ENCODE peak calls at places on chromosomes 6 and 20, in five cellular contexts. K is AG04449, Q is neural crest cell, X is PC-3, H is mesothelial cell of epicardium. P is an unnamed sample.

GRCh38 chr6:141552463-141552862 is 580.3 kb upstream of the GJE1 start:
- DNase-seq in Q (no peak), K (no peak), H (no peak), X (peak), P (no peak)

GRCh38 chr20:13101276-13101675 is 92.5 kb downstream of the SPTLC3 start:
- DNase-seq in H (no peak), Q (no peak), K (no peak), X (no peak), P (no peak)

GRCh38 chr6:149004664-149005063 is 257.8 kb downstream of the UST start:
- DNase-seq in K (no peak), Q (no peak), X (no peak), H (no peak), P (no peak)

GRCh38 chr6:105192707-105193465 is 13.1 kb upstream of the POPDC3 start:
- DNase-seq in H (no peak), K (peak), Q (no peak), X (peak), P (no peak)

GRCh38 chr6:89542081-89542855 is 96.3 kb downstream of the LYRM2 start:
- DNase-seq in X (no peak), H (no peak), Q (no peak), K (no peak), P (no peak)

GRCh38 chr20:23048283-23049200 is 930 bp downstream of the THBD start:
- DNase-seq in K (no peak), X (peak), H (no peak), Q (peak), P (no peak)

GRCh38 chr6:124941259-124941658 is 21.0 kb upstream of the RNF217 start:
- DNase-seq in K (no peak), X (no peak), Q (no peak), H (no peak), P (no peak)

GRCh38 chr6:46914279-46914810 is 7.4 kb downstream of the ADGRF5 start:
- DNase-seq in H (no peak), Q (no peak), X (peak), K (no peak), P (no peak)

GRCh38 chr6:11650297-11650696 is 112.7 kb downstream of the TMEM170B start:
- DNase-seq in K (peak), H (no peak), Q (no peak), X (peak), P (no peak)

GRCh38 chr6:14506656-14507242 is 389.2 kb downstream of the CD83 start:
- DNase-seq in X (no peak), H (no peak), Q (no peak), K (no peak), P (no peak)

GRCh38 chr6:147103007-147103406 is 101.2 kb upstream of the STXBP5 start:
- DNase-seq in Q (no peak), X (no peak), H (no peak), K (no peak), P (no peak)

GRCh38 chr6:4466769-4467480 is 309.3 kb upstream of the CDYL start:
- DNase-seq in X (peak), Q (no peak), H (no peak), K (no peak), P (no peak)

GRCh38 chr6:108837236-108837971 is 10.8 kb upstream of the ARMC2 start:
- DNase-seq in H (no peak), K (no peak), Q (no peak), X (peak), P (no peak)

GRCh38 chr20:43563991-43564390 is 5.2 kb downstream of the SGK2 start:
- DNase-seq in Q (no peak), H (no peak), K (no peak), X (no peak), P (no peak)

GRCh38 chr6:131368077-131368911 is 204.7 kb upstream of the ARG1 start:
- DNase-seq in Q (no peak), X (no peak), H (no peak), K (no peak), P (peak)

GRCh38 chr20:52035977-52036376 is 155.6 kb downstream of the ZFP64 start:
- DNase-seq in Q (no peak), H (no peak), K (no peak), X (no peak), P (no peak)

GRCh38 chr6:46484081-46484820 is 7.0 kb downstream of the RCAN2 start:
- DNase-seq in X (no peak), H (no peak), Q (no peak), K (no peak), P (no peak)

GRCh38 chr6:78810698-78811097 is 56.7 kb upstream of the IRAK1BP1 start:
- DNase-seq in X (peak), K (peak), Q (no peak), H (no peak), P (no peak)

GRCh38 chr6:17967668-17968067 is 19.8 kb downstream of the KIF13A start:
- DNase-seq in X (no peak), H (no peak), K (no peak), Q (no peak), P (no peak)

GRCh38 chr6:30810813-30811329 is 66.5 kb upstream of the IER3 start:
- DNase-seq in K (no peak), Q (no peak), X (peak), H (no peak), P (no peak)

GRCh38 chr20:33554914-33555420 is 65.1 kb downstream of the CBFA2T2 start:
- DNase-seq in Q (no peak), K (peak), X (peak), H (no peak), P (peak)

GRCh38 chr6:125363360-125364121 is 61.8 kb upstream of the HDDC2 start:
- DNase-seq in Q (peak), K (no peak), H (peak), X (no peak), P (no peak)

GRCh38 chr6:96469312-96469711 is 52.3 kb upstream of the UFL1 start:
- DNase-seq in Q (no peak), K (no peak), H (no peak), X (no peak), P (no peak)

GRCh38 chr6:149266659-149267058 is 50.9 kb upstream of the TAB2 start:
- DNase-seq in Q (no peak), K (no peak), X (no peak), H (no peak), P (no peak)

GRCh38 chr6:11307226-11307625 is 74.8 kb upstream of the NEDD9 start:
- DNase-seq in H (no peak), K (no peak), Q (no peak), X (no peak), P (no peak)

GRCh38 chr20:61736751-61737310 is 328.9 kb downstream of the TAF4 start:
- DNase-seq in H (no peak), X (no peak), Q (no peak), K (no peak), P (no peak)

GRCh38 chr20:63709149-63709527 is 1.3 kb downstream of the ZGPAT start:
- DNase-seq in X (no peak), Q (no peak), H (no peak), K (no peak), P (no peak)

GRCh38 chr6:34237316-34237721 is 646 bp downstream of the HMGA1 start:
- DNase-seq in X (peak), Q (no peak), H (no peak), K (no peak), P (no peak)

GRCh38 chr6:144690659-144691058 is 405.5 kb downstream of the UTRN start:
- DNase-seq in H (no peak), Q (no peak), K (no peak), X (no peak), P (no peak)

DNA sequence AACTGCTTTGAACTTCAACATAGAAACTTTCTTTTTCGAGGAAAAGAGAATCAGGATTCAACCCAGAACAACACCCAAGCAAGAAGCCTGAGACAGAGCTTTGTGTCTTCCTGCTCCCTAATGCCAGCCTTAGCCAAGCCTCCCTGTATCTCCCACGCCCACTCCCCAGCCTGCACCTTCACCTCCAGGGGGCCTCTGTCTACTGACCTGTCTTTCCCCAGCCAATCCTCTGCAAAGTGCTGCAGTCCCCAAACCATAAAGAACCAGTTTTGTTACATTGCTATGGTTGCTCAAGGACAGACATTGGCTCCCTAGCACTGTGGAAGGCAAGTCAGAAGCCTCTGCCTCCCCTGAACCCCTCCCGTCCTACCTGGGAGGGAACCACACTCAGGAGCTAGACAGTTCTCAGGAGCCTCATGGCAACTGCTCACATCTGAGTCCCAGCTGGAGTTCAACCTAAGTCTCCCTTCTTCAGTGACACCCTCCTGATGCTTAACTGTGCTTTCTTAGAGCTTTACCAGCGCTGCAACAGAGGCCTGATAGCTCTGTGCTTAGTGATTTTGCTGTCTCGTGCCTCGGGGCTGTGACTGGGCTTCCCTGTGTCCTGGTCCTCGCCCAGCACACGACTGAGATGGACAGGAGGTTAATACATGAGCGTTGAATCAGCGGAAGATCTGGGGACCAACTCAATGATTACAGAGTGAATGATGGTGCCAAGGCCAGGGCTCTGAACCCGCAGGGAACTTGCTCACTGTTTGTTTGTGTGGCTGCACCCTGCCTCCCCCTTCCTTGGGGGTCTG is 101.5 kb upstream of the DUSP22 start:
- DNase-seq in X (peak), H (no peak), K (no peak), Q (no peak), P (no peak)
- TF ChIP-seq CTCF in X (peak), H (no peak), K (no peak), Q (peak), P (no peak)

GRCh38 chr6:139282684-139283083 is 9.1 kb downstream of the TXLNB start:
- DNase-seq in Q (no peak), H (no peak), K (no peak), X (no peak), P (no peak)
- TF ChIP-seq CTCF in Q (no peak), H (no peak), K (no peak), X (no peak), P (no peak)

DNA sequence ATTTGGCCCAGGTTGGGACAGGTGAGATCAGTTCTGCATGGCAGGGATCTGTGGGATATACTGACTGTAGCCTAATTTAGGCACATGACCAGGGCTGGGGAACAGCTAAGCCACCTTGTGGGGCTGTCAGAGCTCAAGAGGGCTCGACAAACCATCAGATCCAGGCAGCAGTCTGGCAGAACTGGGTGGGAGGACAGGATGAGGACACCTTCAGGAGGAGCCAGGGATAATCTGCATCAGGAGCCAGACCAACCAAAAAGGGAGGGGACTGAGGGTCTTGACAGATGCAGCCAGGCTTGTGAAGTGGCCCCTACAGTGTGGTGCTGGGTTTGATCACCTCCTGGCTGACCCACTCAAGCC is 123.4 kb downstream of the MAFB start:
- DNase-seq in Q (no peak), H (no peak), K (no peak), X (no peak), P (no peak)
- TF ChIP-seq CTCF in Q (no peak), H (no peak), K (no peak), X (no peak), P (no peak)

DNA sequence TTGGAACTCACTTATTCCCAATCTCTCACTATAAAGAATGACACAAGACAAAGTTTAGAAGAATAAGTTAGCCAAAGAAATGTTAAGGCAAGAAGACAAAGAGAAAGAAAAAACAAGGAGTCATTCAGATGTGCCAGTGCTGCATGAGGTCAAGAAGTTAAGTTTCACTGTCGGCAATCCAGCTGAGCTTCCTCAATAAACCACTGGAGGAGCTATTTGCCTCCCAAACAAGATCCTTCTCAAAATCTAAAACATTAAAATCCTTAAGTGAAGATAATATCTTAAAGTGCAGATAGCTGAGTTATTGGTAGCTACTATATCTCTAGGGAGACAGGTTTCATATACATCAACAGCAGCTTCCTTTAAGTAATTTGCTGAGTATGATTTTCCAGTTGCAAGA is 512.3 kb downstream of the HDGFL1 start:
- DNase-seq in K (no peak), Q (no peak), H (no peak), X (no peak), P (no peak)
- TF ChIP-seq CTCF in K (no peak), Q (peak), H (no peak), X (peak), P (no peak)

GRCh38 chr20:6644818-6645620 is 122.5 kb upstream of the BMP2 start:
- DNase-seq in H (no peak), Q (no peak), X (no peak), K (no peak), P (no peak)

GRCh38 chr20:6636209-6637159 is 131.0 kb upstream of the BMP2 start:
- DNase-seq in X (peak), K (peak), H (no peak), Q (no peak), P (peak)

GRCh38 chr20:6646237-6646636 is 121.2 kb upstream of the BMP2 start:
- DNase-seq in K (no peak), Q (no peak), H (no peak), X (no peak), P (no peak)

GRCh38 chr20:6637160-6637579 is 130.3 kb upstream of the BMP2 start:
- DNase-seq in X (no peak), Q (no peak), K (no peak), H (no peak), P (no peak)

DNA sequence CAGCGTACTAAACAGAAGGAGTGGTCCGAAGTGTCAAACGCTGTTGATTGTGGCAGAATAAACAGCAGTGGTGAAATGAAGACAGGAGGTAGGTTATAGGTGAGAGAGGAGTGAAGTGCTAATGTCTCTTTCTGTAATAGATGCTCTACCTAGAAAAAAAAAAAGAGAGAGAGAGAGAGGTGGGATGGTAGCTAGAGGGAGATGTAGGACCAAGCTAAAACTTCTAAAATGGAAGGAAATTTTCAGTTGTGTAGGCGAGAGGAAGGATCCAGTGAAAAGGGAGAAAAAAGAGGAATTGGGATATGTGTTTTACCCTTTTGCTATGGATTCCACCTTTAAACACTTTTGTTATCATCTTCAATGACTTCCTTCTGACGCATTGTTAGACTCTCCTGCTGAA is 126.5 kb upstream of the BMP2 start:
- DNase-seq in K (no peak), Q (no peak), H (no peak), X (no peak), P (no peak)
- TF ChIP-seq CTCF in K (no peak), Q (no peak), H (no peak), X (peak), P (no peak)

P was measured in AG09319.